ENCODE peak calls at places on chromosomes 12 and 14, in ten cellular contexts. I is psoas muscle, N is breast epithelium, K is heart left ventricle, B is GM23248, F is lung, U is left lung, G is ovary, Y is tibial artery, X is esophagus muscularis mucosa. S is an unnamed sample.

GRCh38 chr12:124286414-124286813 is 8.5 kb upstream of the RFLNA start:
- DNase-seq in G (no peak), Y (no peak), B (no peak), K (peak; percentile 42), U (no peak), F (no peak), I (no peak), N (peak; percentile 57), X (no peak), S (no peak)

GRCh38 chr14:37663498-37663897 is 68.1 kb downstream of the TTC6 start:
- DNase-seq in K (no peak), X (no peak), F (no peak), B (no peak), N (no peak), G (no peak), Y (no peak), U (no peak), I (no peak), S (no peak)

GRCh38 chr14:75283162-75283883 is 4.7 kb downstream of the FOS start:
- DNase-seq in G (no peak), B (peak; percentile 55), U (peak; percentile 69), K (no peak), X (no peak), I (no peak), N (no peak), F (no peak), Y (no peak), S (no peak)

GRCh38 chr12:12720637-12721250 is 3.6 kb downstream of the CDKN1B start:
- DNase-seq in K (no peak), U (no peak), X (peak; percentile 26), I (no peak), B (peak; percentile 45), F (no peak), N (no peak), G (no peak), Y (no peak), S (no peak)

GRCh38 chr14:91376547-91377477 is 40.8 kb downstream of the CCDC88C start:
- DNase-seq in Y (no peak), G (no peak), U (no peak), K (peak; percentile 58), B (no peak), N (no peak), X (no peak), F (no peak), I (no peak), S (no peak)

GRCh38 chr14:76773956-76774355 is 12.7 kb downstream of the VASH1 start:
- DNase-seq in Y (peak; percentile 23), U (no peak), N (peak; percentile 12), B (no peak), G (peak; percentile 41), F (peak; percentile 27), X (no peak), K (no peak), I (no peak), S (no peak)

GRCh38 chr14:77212933-77213656 is 31.5 kb downstream of the TMEM63C start:
- DNase-seq in X (no peak), Y (no peak), K (no peak), G (no peak), U (no peak), F (peak; percentile 38), N (no peak), I (no peak), B (peak; percentile 51), S (peak; percentile 90)

GRCh38 chr12:107679346-107679745 is 6.3 kb upstream of the PWP1 start:
- DNase-seq in G (no peak), Y (no peak), U (no peak), I (no peak), X (no peak), F (no peak), K (no peak), B (no peak), N (no peak), S (no peak)

GRCh38 chr12:57459750-57460400 is at the start of gene GLI1:
- DNase-seq in Y (no peak), X (no peak), G (no peak), B (peak; percentile 68), F (no peak), K (peak; percentile 53), N (no peak), U (no peak), I (no peak), S (no peak)

GRCh38 chr12:76519538-76519937 is 40.0 kb downstream of the OSBPL8 start:
- DNase-seq in G (no peak), K (no peak), N (no peak), X (no peak), U (no peak), Y (no peak), F (no peak), I (no peak), B (no peak), S (no peak)
- H3K9me3 ChIP-seq in G (no peaks in the 10 kb centered on the region), K (peaks cover 5% of the 10 kb centered on the region), N (no peaks in the 10 kb centered on the region), X (no peaks in the 10 kb centered on the region), U (peaks cover 1% of the 10 kb centered on the region), Y (no peaks in the 10 kb centered on the region), F (peaks cover 2% of the 10 kb centered on the region), I (no peaks in the 10 kb centered on the region), B (no peaks in the 10 kb centered on the region), S (peaks cover 32% of the 10 kb centered on the region)

GRCh38 chr14:105910426-105910825 is 384.0 kb downstream of the TMEM121 start:
- DNase-seq in K (no peak), B (no peak), F (no peak), I (peak; percentile 5), Y (no peak), N (no peak), U (no peak), X (no peak), G (no peak), S (no peak)

GRCh38 chr14:105908481-105908911 is 382.1 kb downstream of the TMEM121 start:
- DNase-seq in F (no peak), G (no peak), B (no peak), K (no peak), I (no peak), U (no peak), Y (no peak), X (no peak), N (no peak), S (no peak)

GRCh38 chr14:105907276-105907675 is 380.9 kb downstream of the TMEM121 start:
- DNase-seq in X (no peak), G (no peak), I (no peak), U (no peak), N (no peak), F (no peak), K (no peak), Y (no peak), B (no peak), S (no peak)

GRCh38 chr14:105908006-105908405 is 381.6 kb downstream of the TMEM121 start:
- DNase-seq in U (no peak), I (no peak), K (no peak), B (no peak), F (no peak), G (no peak), Y (no peak), X (no peak), N (no peak), S (no peak)

GRCh38 chr14:105909046-105909827 is 382.9 kb downstream of the TMEM121 start:
- DNase-seq in N (no peak), F (no peak), G (no peak), X (no peak), U (no peak), K (no peak), B (no peak), I (no peak), Y (no peak), S (no peak)
- H3K9me3 ChIP-seq in N (peaks cover 12% of the 10 kb centered on the region), F (peaks cover 9% of the 10 kb centered on the region), G (no peaks in the 10 kb centered on the region), X (no peaks in the 10 kb centered on the region), U (no peaks in the 10 kb centered on the region), K (peaks cover 5% of the 10 kb centered on the region), B (no peaks in the 10 kb centered on the region), I (no peaks in the 10 kb centered on the region), Y (no peaks in the 10 kb centered on the region), S (peaks cover 95% of the 10 kb centered on the region)

GRCh38 chr14:105898482-105899010 is 372.2 kb downstream of the TMEM121 start:
- DNase-seq in X (no peak), G (no peak), B (no peak), Y (no peak), N (no peak), I (peak; percentile 6), F (no peak), K (peak; percentile 27), U (no peak), S (no peak)

GRCh38 chr14:105897725-105898113 is 371.3 kb downstream of the TMEM121 start:
- DNase-seq in U (no peak), G (no peak), Y (no peak), X (no peak), B (no peak), N (no peak), I (peak; percentile 2), F (no peak), K (no peak), S (no peak)

GRCh38 chr14:105891631-105892452 is 365.5 kb downstream of the TMEM121 start:
- DNase-seq in G (peak; percentile 5), Y (peak; percentile 15), F (no peak), X (no peak), U (peak; percentile 10), B (no peak), K (peak; percentile 37), N (no peak), I (peak; percentile 5), S (no peak)

GRCh38 chr14:105894125-105894977 is 368.0 kb downstream of the TMEM121 start:
- DNase-seq in B (no peak), X (no peak), N (no peak), F (no peak), Y (peak; percentile 2), I (peak; percentile 2), U (peak; percentile 22), K (peak; percentile 20), G (peak; percentile 0), S (no peak)

DNA sequence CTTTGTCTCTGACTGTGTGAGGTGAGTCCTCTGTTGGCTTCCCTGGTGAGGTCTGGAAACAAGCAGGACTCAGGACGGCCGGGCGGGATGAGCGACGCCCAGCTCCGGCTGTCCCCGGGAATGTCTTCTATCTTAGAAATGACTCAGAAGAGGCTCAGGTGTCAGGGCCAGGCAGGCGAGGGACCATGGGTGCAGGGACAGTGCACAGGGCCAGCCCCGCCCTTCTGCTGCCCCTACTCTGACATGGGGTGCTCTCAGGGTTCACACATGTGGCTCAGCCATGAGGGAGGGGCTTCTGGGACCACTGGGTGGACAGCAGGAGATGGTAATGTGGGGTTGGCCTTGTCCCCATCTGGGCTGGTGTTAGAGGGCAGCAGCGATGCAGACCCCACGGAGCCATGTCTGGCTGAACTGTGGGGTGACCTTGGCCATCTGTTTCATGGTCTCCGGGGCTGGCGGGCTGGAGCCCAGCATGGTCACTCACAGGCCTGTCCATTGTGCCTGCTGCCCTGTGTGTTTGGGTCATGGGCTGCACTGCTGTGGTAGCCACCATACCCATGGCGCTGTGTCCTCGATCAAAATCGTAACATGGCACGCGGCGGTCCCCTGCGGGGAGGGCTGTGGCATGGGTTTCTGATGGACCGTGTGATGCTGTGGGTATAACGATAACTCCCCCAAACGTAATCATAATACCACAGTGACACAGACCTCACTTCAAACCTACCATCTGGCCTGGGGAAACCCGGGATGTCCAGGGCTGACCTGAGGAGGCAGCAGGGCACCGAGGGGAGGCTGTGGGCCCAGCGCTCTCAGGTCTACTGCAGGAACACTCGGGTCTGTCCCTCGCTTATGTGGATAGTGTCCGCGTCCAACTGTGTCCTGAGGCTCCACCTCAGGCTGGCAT is 368.8 kb downstream of the TMEM121 start:
- DNase-seq in Y (peak; percentile 11), U (peak; percentile 21), X (no peak), N (no peak), I (peak; percentile 2), G (no peak), B (no peak), K (peak; percentile 42), F (no peak), S (no peak)
- H3K9me3 ChIP-seq in Y (no peaks in the 10 kb centered on the region), U (no peaks in the 10 kb centered on the region), X (peaks cover 7% of the 10 kb centered on the region), N (no peaks in the 10 kb centered on the region), I (no peaks in the 10 kb centered on the region), G (no peaks in the 10 kb centered on the region), B (no peaks in the 10 kb centered on the region), K (no peaks in the 10 kb centered on the region), F (peaks cover 3% of the 10 kb centered on the region), S (peaks cover 97% of the 10 kb centered on the region)

GRCh38 chr12:132949936-132950837 is 5.9 kb downstream of the ZNF605 start:
- DNase-seq in F (no peak), Y (no peak), I (no peak), U (no peak), G (no peak), B (no peak), X (no peak), K (no peak), N (no peak), S (no peak)
- H3K9me3 ChIP-seq in F (peaks cover 69% of the 10 kb centered on the region), Y (peaks cover 88% of the 10 kb centered on the region), I (peaks cover 66% of the 10 kb centered on the region), U (peaks cover 84% of the 10 kb centered on the region), G (no peaks in the 10 kb centered on the region), B (no peaks in the 10 kb centered on the region), X (peaks cover 45% of the 10 kb centered on the region), K (peaks cover 64% of the 10 kb centered on the region), N (peaks cover 88% of the 10 kb centered on the region), S (peaks cover 62% of the 10 kb centered on the region)